ENCODE peak calls at places on chromosomes 7 and 10, in four cellular contexts. U, K, P and X are unnamed samples.

GRCh38 chr7:84610390-84610789 is 415.8 kb upstream of the SEMA3A start:
- DNase-seq in P (no peak), U (no peak), K (no peak), X (no peak)

GRCh38 chr10:88974446-88975376 is 15.9 kb upstream of the FAS start:
- DNase-seq in P (peak), K (no peak), U (no peak), X (no peak)

GRCh38 chr10:133275683-133276092 is 980 bp downstream of the ADAM8 start:
- DNase-seq in P (no peak), U (no peak), K (no peak), X (no peak)

GRCh38 chr7:117737882-117738281 is 135.4 kb downstream of the CTTNBP2 start:
- DNase-seq in U (no peak), K (no peak), P (no peak), X (no peak)

GRCh38 chr7:45082831-45083331 is 5.9 kb downstream of the NACAD start:
- DNase-seq in U (no peak), P (no peak), K (no peak), X (no peak)

GRCh38 chr7:27434729-27435400 is 192.3 kb downstream of the EVX1 start:
- DNase-seq in U (no peak), K (no peak), P (no peak), X (no peak)

GRCh38 chr7:69664433-69664832 is 66.2 kb downstream of the AUTS2 start:
- DNase-seq in P (no peak), K (no peak), U (no peak), X (no peak)

GRCh38 chr7:155959894-155960293 is 147.6 kb upstream of the SHH start:
- DNase-seq in P (no peak), K (no peak), U (no peak), X (no peak)

GRCh38 chr10:113709221-113709838 is 29.6 kb downstream of the CASP7 start:
- DNase-seq in K (no peak), U (no peak), P (peak), X (no peak)

GRCh38 chr7:135964254-135964653 is 12.9 kb downstream of the MTPN start:
- DNase-seq in U (no peak), K (no peak), P (peak), X (no peak)

GRCh38 chr7:76216683-76217082 is 15.0 kb downstream of the SRRM3 start:
- DNase-seq in K (no peak), P (no peak), U (no peak), X (no peak)

GRCh38 chr7:157502701-157503111 is 165.9 kb downstream of the DNAJB6 start:
- DNase-seq in U (no peak), P (peak), K (no peak), X (no peak)

GRCh38 chr10:116170815-116171250 is 102.2 kb downstream of the GFRA1 start:
- DNase-seq in K (no peak), P (peak), U (no peak), X (no peak)

GRCh38 chr10:34994565-34995142 is 95.5 kb downstream of the CUL2 start:
- DNase-seq in P (peak), U (peak), K (peak), X (no peak)

GRCh38 chr10:79316671-79317431 is 30.4 kb upstream of the PPIF start:
- DNase-seq in P (no peak), K (no peak), U (no peak), X (no peak)

GRCh38 chr7:39678935-39679690 is 55.7 kb downstream of the RALA start:
- DNase-seq in K (no peak), U (no peak), P (no peak), X (no peak)

GRCh38 chr7:144027070-144027469 is 21.7 kb upstream of the OR2A5 start:
- DNase-seq in P (peak), K (no peak), U (no peak), X (no peak)

GRCh38 chr7:46939558-46939957 is 642.4 kb downstream of the TNS3 start:
- DNase-seq in U (no peak), P (no peak), K (no peak), X (no peak)

GRCh38 chr10:100879741-100880360 is 32.9 kb upstream of the SLF2 start:
- DNase-seq in K (no peak), P (no peak), U (no peak), X (no peak)

GRCh38 chr10:27658788-27659187 is 86.8 kb downstream of the MKX start:
- DNase-seq in U (no peak), K (no peak), P (no peak), X (no peak)

GRCh38 chr10:25226775-25227682 is 52.2 kb downstream of the GPR158 start:
- DNase-seq in K (no peak), U (peak), P (peak), X (no peak)

GRCh38 chr7:117825132-117825531 is 48.1 kb downstream of the CTTNBP2 start:
- DNase-seq in K (no peak), U (no peak), P (peak), X (no peak)

GRCh38 chr7:156832195-156832877 is 60.6 kb downstream of the LMBR1 start:
- DNase-seq in P (no peak), K (no peak), U (no peak), X (no peak)

GRCh38 chr10:128095023-128095752 is 31.0 kb downstream of the MKI67 start:
- DNase-seq in P (no peak), U (no peak), K (no peak), X (no peak)

GRCh38 chr7:105835441-105835840 is 41.0 kb downstream of the ATXN7L1 start:
- DNase-seq in P (no peak), U (no peak), K (no peak), X (no peak)

GRCh38 chr10:80444646-80445319 is 9.3 kb upstream of the TSPAN14 start:
- DNase-seq in U (no peak), K (no peak), P (peak), X (no peak)

GRCh38 chr10:97270523-97271154 is 21.8 kb downstream of the ARHGAP19 start:
- DNase-seq in U (no peak), K (no peak), P (peak), X (no peak)

GRCh38 chr10:3468919-3469638 is 296.5 kb upstream of the PITRM1 start:
- DNase-seq in K (no peak), U (no peak), P (peak), X (no peak)

GRCh38 chr10:57579926-57580325 is 687.8 kb downstream of the IPMK start:
- DNase-seq in U (no peak), P (peak), K (no peak), X (no peak)

GRCh38 chr7:21169667-21170605 is 257.9 kb upstream of the SP4 start:
- DNase-seq in K (no peak), P (no peak), U (no peak), X (no peak)

GRCh38 chr10:102776779-102777417 is 33.1 kb downstream of the WBP1L start:
- DNase-seq in U (no peak), P (peak), K (peak), X (no peak)

GRCh38 chr10:107814865-107815487 is 650.5 kb upstream of the SORCS1 start:
- DNase-seq in U (no peak), P (peak), K (no peak), X (peak)

GRCh38 chr7:17498230-17498629 is 199.8 kb downstream of the AHR start:
- DNase-seq in K (no peak), U (no peak), P (no peak), X (no peak)

GRCh38 chr10:112006407-112006806 is 177.2 kb downstream of the GPAM start:
- DNase-seq in P (no peak), U (no peak), K (no peak), X (no peak)

GRCh38 chr7:148715027-148715426 is 16.3 kb downstream of the CUL1 start:
- DNase-seq in K (no peak), U (no peak), P (no peak), X (no peak)

GRCh38 chr10:38159007-38159406 is 64.9 kb downstream of the ZNF37A start:
- DNase-seq in K (no peak), P (no peak), U (no peak), X (no peak)

GRCh38 chr7:139367438-139368155 is 7.9 kb downstream of the LUC7L2 start:
- DNase-seq in P (no peak), K (no peak), U (no peak), X (no peak)

GRCh38 chr10:28130267-28130666 is 131.4 kb upstream of the ODAD2 start:
- DNase-seq in K (no peak), P (peak), U (no peak), X (no peak)

GRCh38 chr7:134553976-134554375 is 5.1 kb downstream of the AKR1B15 start:
- DNase-seq in U (no peak), K (no peak), P (no peak), X (no peak)